ENCODE peak calls at places on chromosome 4, in six cellular contexts. One of them, this sample, is unnamed.

GRCh38 chr4:39698424-39699009 is 581 bp downstream of the UBE2K start:
- DNase-seq in astrocyte: peak; percentile 17
- DNase-seq in amniotic stem cell: no peak
- DNase-seq in NCI-H1092: peak; percentile 20
- DNase-seq in activated CD8-positive, alpha-beta memory T cell treated with anti-CD3 and anti-CD28 coated beads for 24 hours: no peak
- DNase-seq in posterior cingulate gyrus: peak; percentile 56
- DNase-seq in this sample: no peak

GRCh38 chr4:138445098-138445497 is 202.9 kb upstream of the SLC7A11 start:
- DNase-seq in amniotic stem cell: no peak
- DNase-seq in activated CD8-positive, alpha-beta memory T cell treated with anti-CD3 and anti-CD28 coated beads for 24 hours: no peak
- DNase-seq in astrocyte: peak; percentile 42
- DNase-seq in posterior cingulate gyrus: no peak
- DNase-seq in NCI-H1092: no peak
- DNase-seq in this sample: peak; percentile 12

GRCh38 chr4:73541251-73541650 is 59.7 kb downstream of the AFM start:
- DNase-seq in NCI-H1092: no peak
- DNase-seq in posterior cingulate gyrus: no peak
- DNase-seq in astrocyte: no peak
- DNase-seq in activated CD8-positive, alpha-beta memory T cell treated with anti-CD3 and anti-CD28 coated beads for 24 hours: no peak
- DNase-seq in amniotic stem cell: no peak
- DNase-seq in this sample: no peak

GRCh38 chr4:162522724-162523123 is 358.9 kb upstream of the FSTL5 start:
- DNase-seq in posterior cingulate gyrus: no peak
- DNase-seq in amniotic stem cell: no peak
- DNase-seq in astrocyte: peak; percentile 10
- DNase-seq in NCI-H1092: no peak
- DNase-seq in activated CD8-positive, alpha-beta memory T cell treated with anti-CD3 and anti-CD28 coated beads for 24 hours: no peak
- DNase-seq in this sample: no peak

GRCh38 chr4:8274772-8275241 is 5.3 kb downstream of the HTRA3 start:
- DNase-seq in activated CD8-positive, alpha-beta memory T cell treated with anti-CD3 and anti-CD28 coated beads for 24 hours: no peak
- DNase-seq in astrocyte: peak; percentile 84
- DNase-seq in amniotic stem cell: peak; percentile 23
- DNase-seq in posterior cingulate gyrus: peak; percentile 79
- DNase-seq in NCI-H1092: peak; percentile 62
- DNase-seq in this sample: peak; percentile 93

GRCh38 chr4:148443550-148444295 is 1.5 kb upstream of the NR3C2 start:
- DNase-seq in astrocyte: no peak
- DNase-seq in NCI-H1092: no peak
- DNase-seq in activated CD8-positive, alpha-beta memory T cell treated with anti-CD3 and anti-CD28 coated beads for 24 hours: peak; percentile 79
- DNase-seq in posterior cingulate gyrus: peak; percentile 34
- DNase-seq in amniotic stem cell: no peak
- DNase-seq in this sample: no peak

GRCh38 chr4:52106701-52107100 is 55.6 kb downstream of the SPATA18 start:
- DNase-seq in amniotic stem cell: no peak
- DNase-seq in posterior cingulate gyrus: no peak
- DNase-seq in activated CD8-positive, alpha-beta memory T cell treated with anti-CD3 and anti-CD28 coated beads for 24 hours: no peak
- DNase-seq in NCI-H1092: no peak
- DNase-seq in astrocyte: no peak
- DNase-seq in this sample: no peak

GRCh38 chr4:125582302-125582701 is 267.5 kb downstream of the FAT4 start:
- DNase-seq in astrocyte: no peak
- DNase-seq in NCI-H1092: no peak
- DNase-seq in posterior cingulate gyrus: no peak
- DNase-seq in amniotic stem cell: no peak
- DNase-seq in activated CD8-positive, alpha-beta memory T cell treated with anti-CD3 and anti-CD28 coated beads for 24 hours: no peak
- DNase-seq in this sample: peak; percentile 30

GRCh38 chr4:171891038-171891437 is 77.8 kb downstream of the GALNTL6 start:
- DNase-seq in amniotic stem cell: no peak
- DNase-seq in activated CD8-positive, alpha-beta memory T cell treated with anti-CD3 and anti-CD28 coated beads for 24 hours: no peak
- DNase-seq in NCI-H1092: no peak
- DNase-seq in astrocyte: no peak
- DNase-seq in posterior cingulate gyrus: no peak
- DNase-seq in this sample: no peak

GRCh38 chr4:102324725-102325124 is 20.6 kb downstream of the SLC39A8 start:
- DNase-seq in astrocyte: no peak
- DNase-seq in activated CD8-positive, alpha-beta memory T cell treated with anti-CD3 and anti-CD28 coated beads for 24 hours: no peak
- DNase-seq in posterior cingulate gyrus: no peak
- DNase-seq in NCI-H1092: no peak
- DNase-seq in amniotic stem cell: no peak
- DNase-seq in this sample: no peak

This sample was measured in IMR-90.